ENCODE peak calls at places on chromosomes 1 and 21, in ten cellular contexts. One of them, this sample, is unnamed. For H3K27me3, the result is how much of the 10 kb centered on the place peaks cover.

GRCh38 chr1:172429324-172430127 is 9.0 kb downstream of the C1orf105 start:
- DNase-seq in Panc1: peak
- DNase-seq in heart right ventricle: peak
- DNase-seq in neuronal stem cell: peak
- DNase-seq in psoas muscle: no peak
- DNase-seq in aorta: no peak
- DNase-seq in thyroid gland: peak
- DNase-seq in brain microvascular endothelial cell: peak
- DNase-seq in cardiac muscle cell: peak
- DNase-seq in lung: no peak
- DNase-seq in this sample: no peak

GRCh38 chr21:45950740-45951515 is 30.6 kb upstream of the COL6A1 start:
- DNase-seq in Panc1: no peak
- DNase-seq in heart right ventricle: peak
- DNase-seq in neuronal stem cell: no peak
- DNase-seq in psoas muscle: peak
- DNase-seq in aorta: peak
- DNase-seq in thyroid gland: peak
- DNase-seq in brain microvascular endothelial cell: peak
- DNase-seq in cardiac muscle cell: no peak
- DNase-seq in lung: no peak
- DNase-seq in this sample: peak

GRCh38 chr21:31136891-31137290 is 98.6 kb upstream of the KRTAP19-8 start:
- DNase-seq in Panc1: no peak
- DNase-seq in heart right ventricle: no peak
- DNase-seq in neuronal stem cell: no peak
- DNase-seq in psoas muscle: no peak
- DNase-seq in aorta: no peak
- DNase-seq in thyroid gland: no peak
- DNase-seq in brain microvascular endothelial cell: peak
- DNase-seq in cardiac muscle cell: no peak
- DNase-seq in lung: no peak
- DNase-seq in this sample: no peak

GRCh38 chr21:45898028-45898350 is 83.6 kb upstream of the COL6A1 start:
- DNase-seq in Panc1: no peak
- DNase-seq in heart right ventricle: no peak
- DNase-seq in neuronal stem cell: no peak
- DNase-seq in psoas muscle: peak
- DNase-seq in aorta: peak
- DNase-seq in thyroid gland: no peak
- DNase-seq in brain microvascular endothelial cell: no peak
- DNase-seq in cardiac muscle cell: no peak
- DNase-seq in lung: no peak
- DNase-seq in this sample: peak

GRCh38 chr1:178407215-178407614 is 89.5 kb downstream of the CLEC20A start:
- DNase-seq in Panc1: no peak
- DNase-seq in heart right ventricle: no peak
- DNase-seq in neuronal stem cell: no peak
- DNase-seq in psoas muscle: no peak
- DNase-seq in aorta: no peak
- DNase-seq in thyroid gland: no peak
- DNase-seq in brain microvascular endothelial cell: no peak
- DNase-seq in cardiac muscle cell: no peak
- DNase-seq in lung: no peak
- DNase-seq in this sample: no peak

GRCh38 chr1:88681223-88681622 is 2.9 kb upstream of the PKN2 start:
- DNase-seq in Panc1: no peak
- DNase-seq in heart right ventricle: no peak
- DNase-seq in neuronal stem cell: no peak
- DNase-seq in psoas muscle: no peak
- DNase-seq in aorta: no peak
- DNase-seq in thyroid gland: no peak
- DNase-seq in brain microvascular endothelial cell: no peak
- DNase-seq in cardiac muscle cell: no peak
- DNase-seq in lung: no peak
- DNase-seq in this sample: no peak

GRCh38 chr1:227174136-227174535 is 144.2 kb downstream of the CDC42BPA start:
- DNase-seq in Panc1: no peak
- DNase-seq in heart right ventricle: no peak
- DNase-seq in neuronal stem cell: no peak
- DNase-seq in psoas muscle: no peak
- DNase-seq in aorta: no peak
- DNase-seq in thyroid gland: no peak
- DNase-seq in brain microvascular endothelial cell: peak
- DNase-seq in cardiac muscle cell: no peak
- DNase-seq in lung: no peak
- DNase-seq in this sample: no peak

GRCh38 chr1:100649128-100649527 is 70.4 kb upstream of the VCAM1 start:
- DNase-seq in Panc1: no peak
- DNase-seq in heart right ventricle: no peak
- DNase-seq in neuronal stem cell: no peak
- DNase-seq in psoas muscle: no peak
- DNase-seq in aorta: no peak
- DNase-seq in thyroid gland: no peak
- DNase-seq in brain microvascular endothelial cell: no peak
- DNase-seq in cardiac muscle cell: no peak
- DNase-seq in lung: no peak
- DNase-seq in this sample: no peak

GRCh38 chr1:173418107-173418985 is 58.8 kb upstream of the PRDX6 start:
- DNase-seq in Panc1: no peak
- DNase-seq in heart right ventricle: no peak
- DNase-seq in neuronal stem cell: no peak
- DNase-seq in psoas muscle: no peak
- DNase-seq in aorta: no peak
- DNase-seq in thyroid gland: no peak
- DNase-seq in brain microvascular endothelial cell: no peak
- DNase-seq in cardiac muscle cell: no peak
- DNase-seq in lung: no peak
- DNase-seq in this sample: no peak

GRCh38 chr1:214952648-214953047 is 129.9 kb upstream of the KCNK2 start:
- DNase-seq in Panc1: no peak
- DNase-seq in heart right ventricle: no peak
- DNase-seq in neuronal stem cell: no peak
- DNase-seq in psoas muscle: no peak
- DNase-seq in aorta: no peak
- DNase-seq in thyroid gland: no peak
- DNase-seq in brain microvascular endothelial cell: no peak
- DNase-seq in cardiac muscle cell: no peak
- DNase-seq in lung: no peak
- DNase-seq in this sample: no peak

GRCh38 chr1:156440689-156441437 is 59.7 kb downstream of the MEF2D start:
- DNase-seq in Panc1: no peak
- DNase-seq in heart right ventricle: no peak
- DNase-seq in neuronal stem cell: no peak
- DNase-seq in psoas muscle: no peak
- DNase-seq in aorta: no peak
- DNase-seq in thyroid gland: no peak
- DNase-seq in brain microvascular endothelial cell: no peak
- DNase-seq in cardiac muscle cell: no peak
- DNase-seq in lung: no peak
- DNase-seq in this sample: no peak
- H3K27me3 ChIP-seq in Panc1: under half
- H3K27me3 ChIP-seq in heart right ventricle: half or more
- H3K27me3 ChIP-seq in neuronal stem cell: half or more
- H3K27me3 ChIP-seq in psoas muscle: under half
- H3K27me3 ChIP-seq in aorta: under half
- H3K27me3 ChIP-seq in thyroid gland: under half
- H3K27me3 ChIP-seq in brain microvascular endothelial cell: half or more
- H3K27me3 ChIP-seq in cardiac muscle cell: half or more
- H3K27me3 ChIP-seq in lung: under half
- H3K27me3 ChIP-seq in this sample: half or more

GRCh38 chr1:209742409-209743144 is 13.3 kb upstream of the TRAF3IP3 start:
- DNase-seq in Panc1: no peak
- DNase-seq in heart right ventricle: no peak
- DNase-seq in neuronal stem cell: no peak
- DNase-seq in psoas muscle: no peak
- DNase-seq in aorta: no peak
- DNase-seq in thyroid gland: no peak
- DNase-seq in brain microvascular endothelial cell: peak
- DNase-seq in cardiac muscle cell: no peak
- DNase-seq in lung: no peak
- DNase-seq in this sample: no peak
- H3K4me3 ChIP-seq in Panc1: no peak
- H3K4me3 ChIP-seq in heart right ventricle: no peak
- H3K4me3 ChIP-seq in neuronal stem cell: no peak
- H3K4me3 ChIP-seq in psoas muscle: no peak
- H3K4me3 ChIP-seq in aorta: no peak
- H3K4me3 ChIP-seq in thyroid gland: no peak
- H3K4me3 ChIP-seq in brain microvascular endothelial cell: no peak
- H3K4me3 ChIP-seq in cardiac muscle cell: no peak
- H3K4me3 ChIP-seq in lung: no peak
- H3K4me3 ChIP-seq in this sample: peak

GRCh38 chr1:115839706-115840095 is 1.2 kb downstream of the NHLH2 start:
- DNase-seq in Panc1: no peak
- DNase-seq in heart right ventricle: no peak
- DNase-seq in neuronal stem cell: no peak
- DNase-seq in psoas muscle: no peak
- DNase-seq in aorta: no peak
- DNase-seq in thyroid gland: no peak
- DNase-seq in brain microvascular endothelial cell: no peak
- DNase-seq in cardiac muscle cell: no peak
- DNase-seq in lung: no peak
- DNase-seq in this sample: no peak
- H3K27me3 ChIP-seq in Panc1: under half
- H3K27me3 ChIP-seq in heart right ventricle: half or more
- H3K27me3 ChIP-seq in neuronal stem cell: under half
- H3K27me3 ChIP-seq in psoas muscle: under half
- H3K27me3 ChIP-seq in aorta: under half
- H3K27me3 ChIP-seq in thyroid gland: under half
- H3K27me3 ChIP-seq in brain microvascular endothelial cell: half or more
- H3K27me3 ChIP-seq in cardiac muscle cell: half or more
- H3K27me3 ChIP-seq in lung: under half
- H3K27me3 ChIP-seq in this sample: half or more

GRCh38 chr21:7933923-7934322 is 2587.5 kb upstream of the TPTE start:
- DNase-seq in Panc1: no peak
- DNase-seq in heart right ventricle: no peak
- DNase-seq in neuronal stem cell: no peak
- DNase-seq in psoas muscle: no peak
- DNase-seq in aorta: no peak
- DNase-seq in thyroid gland: no peak
- DNase-seq in brain microvascular endothelial cell: no peak
- DNase-seq in cardiac muscle cell: no peak
- DNase-seq in lung: no peak
- DNase-seq in this sample: no peak
- H3K4me3 ChIP-seq in Panc1: no peak
- H3K4me3 ChIP-seq in heart right ventricle: no peak
- H3K4me3 ChIP-seq in neuronal stem cell: no peak
- H3K4me3 ChIP-seq in psoas muscle: no peak
- H3K4me3 ChIP-seq in aorta: no peak
- H3K4me3 ChIP-seq in thyroid gland: no peak
- H3K4me3 ChIP-seq in brain microvascular endothelial cell: no peak
- H3K4me3 ChIP-seq in cardiac muscle cell: no peak
- H3K4me3 ChIP-seq in lung: no peak
- H3K4me3 ChIP-seq in this sample: no peak

DNA sequence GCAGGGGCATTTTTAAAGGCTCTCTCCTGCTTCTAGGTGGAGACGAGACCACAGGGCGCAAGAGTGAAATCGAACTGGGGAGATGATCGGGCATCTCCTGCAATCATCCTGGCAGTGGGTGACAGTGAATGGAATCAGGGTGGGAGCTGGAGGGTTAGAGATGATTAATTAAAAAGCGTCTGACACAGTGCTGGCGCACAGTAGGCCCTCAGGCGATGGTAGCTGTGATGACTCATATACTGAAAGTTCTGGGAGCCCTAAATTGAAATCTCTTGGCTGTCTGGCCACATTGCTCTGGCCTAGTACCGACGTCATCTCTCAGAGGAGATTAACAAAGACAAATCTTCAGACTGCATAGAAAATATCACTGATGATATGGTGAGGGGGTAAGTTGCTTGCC is 106.2 kb downstream of the MATN1 start:
- DNase-seq in Panc1: no peak
- DNase-seq in heart right ventricle: no peak
- DNase-seq in neuronal stem cell: no peak
- DNase-seq in psoas muscle: no peak
- DNase-seq in aorta: no peak
- DNase-seq in thyroid gland: no peak
- DNase-seq in brain microvascular endothelial cell: no peak
- DNase-seq in cardiac muscle cell: no peak
- DNase-seq in lung: no peak
- DNase-seq in this sample: no peak
- H3K27me3 ChIP-seq in Panc1: under half
- H3K27me3 ChIP-seq in heart right ventricle: under half
- H3K27me3 ChIP-seq in neuronal stem cell: under half
- H3K27me3 ChIP-seq in psoas muscle: under half
- H3K27me3 ChIP-seq in aorta: under half
- H3K27me3 ChIP-seq in thyroid gland: under half
- H3K27me3 ChIP-seq in brain microvascular endothelial cell: under half
- H3K27me3 ChIP-seq in cardiac muscle cell: under half
- H3K27me3 ChIP-seq in lung: under half
- H3K27me3 ChIP-seq in this sample: half or more

GRCh38 chr1:110620250-110620615 is 14.1 kb upstream of the KCNA2 start:
- DNase-seq in Panc1: no peak
- DNase-seq in heart right ventricle: no peak
- DNase-seq in neuronal stem cell: no peak
- DNase-seq in psoas muscle: no peak
- DNase-seq in aorta: no peak
- DNase-seq in thyroid gland: peak
- DNase-seq in brain microvascular endothelial cell: no peak
- DNase-seq in cardiac muscle cell: no peak
- DNase-seq in lung: no peak
- DNase-seq in this sample: no peak
- H3K4me3 ChIP-seq in Panc1: no peak
- H3K4me3 ChIP-seq in heart right ventricle: no peak
- H3K4me3 ChIP-seq in neuronal stem cell: no peak
- H3K4me3 ChIP-seq in psoas muscle: no peak
- H3K4me3 ChIP-seq in aorta: no peak
- H3K4me3 ChIP-seq in thyroid gland: no peak
- H3K4me3 ChIP-seq in brain microvascular endothelial cell: no peak
- H3K4me3 ChIP-seq in cardiac muscle cell: no peak
- H3K4me3 ChIP-seq in lung: no peak
- H3K4me3 ChIP-seq in this sample: no peak

GRCh38 chr1:212871976-212872375 is 13.9 kb downstream of the FLVCR1 start:
- DNase-seq in Panc1: no peak
- DNase-seq in heart right ventricle: no peak
- DNase-seq in neuronal stem cell: no peak
- DNase-seq in psoas muscle: no peak
- DNase-seq in aorta: no peak
- DNase-seq in thyroid gland: no peak
- DNase-seq in brain microvascular endothelial cell: no peak
- DNase-seq in cardiac muscle cell: no peak
- DNase-seq in lung: no peak
- DNase-seq in this sample: no peak
- H3K27me3 ChIP-seq in Panc1: under half
- H3K27me3 ChIP-seq in heart right ventricle: under half
- H3K27me3 ChIP-seq in neuronal stem cell: under half
- H3K27me3 ChIP-seq in psoas muscle: under half
- H3K27me3 ChIP-seq in aorta: under half
- H3K27me3 ChIP-seq in thyroid gland: under half
- H3K27me3 ChIP-seq in brain microvascular endothelial cell: under half
- H3K27me3 ChIP-seq in cardiac muscle cell: under half
- H3K27me3 ChIP-seq in lung: under half
- H3K27me3 ChIP-seq in this sample: under half